ENCODE peak calls at places on chromosomes 3 and 15, in four cellular contexts. M is K562, O is GM12878, K is H1. D is an unnamed sample.

GRCh38 chr3:46205286-46205960 is 2.7 kb downstream of the CCR1 start:
- DNase-seq in M (no peak), O (no peak), K (no peak), D (no peak)

GRCh38 chr15:100200287-100200772 is 141.4 kb downstream of the ADAMTS17 start:
- DNase-seq in M (no peak), O (no peak), K (peak; percentile 22), D (no peak)

GRCh38 chr15:60328852-60329443 is 68.8 kb downstream of the ANXA2 start:
- DNase-seq in M (peak; percentile 36), O (no peak), K (no peak), D (no peak)

GRCh38 chr15:95512906-95513305 is 817.6 kb upstream of the NR2F2 start:
- DNase-seq in M (no peak), O (no peak), K (no peak), D (no peak)

GRCh38 chr3:126750760-126751129 is 46.7 kb downstream of the CHCHD6 start:
- DNase-seq in M (no peak), O (no peak), K (peak; percentile 41), D (no peak)

GRCh38 chr3:54999801-55000200 is 71.9 kb upstream of the LRTM1 start:
- DNase-seq in M (no peak), O (no peak), K (no peak), D (no peak)

GRCh38 chr3:177141899-177142651 is 55.2 kb downstream of the TBL1XR1 start:
- DNase-seq in M (no peak), O (no peak), K (no peak), D (peak; percentile 29)

GRCh38 chr3:149534671-149535394 is 60.3 kb downstream of the TM4SF4 start:
- DNase-seq in M (no peak), O (no peak), K (no peak), D (no peak)

GRCh38 chr3:189170559-189170958 is 1.2 kb upstream of the TPRG1 start:
- DNase-seq in M (no peak), O (no peak), K (no peak), D (no peak)

GRCh38 chr3:124878561-124879394 is 8.4 kb downstream of the ITGB5 start:
- DNase-seq in M (peak; percentile 77), O (no peak), K (no peak), D (peak; percentile 93)

GRCh38 chr3:53506110-53506762 is 11.8 kb downstream of the CACNA1D start:
- DNase-seq in M (no peak), O (no peak), K (no peak), D (no peak)
- TF ChIP-seq HDAC6 in M (no peak), O (no peak), K (no peak), D (no peak)

GRCh38 chr3:131582438-131582837 is 79.7 kb upstream of the MRPL3 start:
- DNase-seq in M (peak; percentile 28), O (no peak), K (no peak), D (no peak)
- TF ChIP-seq HDAC6 in M (no peak), O (no peak), K (no peak), D (no peak)

DNA sequence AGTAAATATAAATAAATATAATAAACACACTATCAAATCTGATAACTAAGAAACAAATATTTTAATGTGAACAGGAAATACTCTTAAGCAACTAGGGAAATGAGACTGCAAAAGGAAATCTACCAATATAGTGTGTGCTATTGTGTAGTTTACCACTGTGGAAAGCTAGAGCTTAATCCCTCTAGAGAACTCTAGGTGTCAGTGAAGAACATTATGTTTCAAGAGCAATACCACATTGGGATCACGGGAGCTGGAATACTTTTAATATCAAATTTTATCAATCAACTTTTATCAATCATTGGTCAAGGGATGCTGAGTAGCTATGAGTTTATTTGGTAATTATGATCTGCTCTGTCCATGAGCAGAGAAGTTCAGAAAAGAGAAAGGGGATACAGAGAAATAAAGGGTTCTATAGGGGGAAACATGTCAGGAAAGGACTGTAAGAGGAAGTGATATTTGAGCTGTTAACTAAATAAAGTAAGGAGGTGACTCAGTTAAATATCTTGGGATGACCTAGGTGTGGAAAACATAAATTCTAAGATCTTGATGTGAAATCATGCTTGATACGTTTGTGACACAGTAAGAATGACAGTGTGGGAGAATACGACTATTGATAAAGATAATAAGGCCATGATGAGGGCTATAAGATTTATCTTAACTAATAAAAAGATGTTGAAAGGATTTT is 762.2 kb upstream of the ALCAM start:
- DNase-seq in M (no peak), O (no peak), K (no peak), D (no peak)
- TF ChIP-seq HDAC6 in M (no peak), O (no peak), K (no peak), D (no peak)

GRCh38 chr15:78197632-78198031 is 36.7 kb downstream of the ACSBG1 start:
- DNase-seq in M (no peak), O (no peak), K (peak; percentile 19), D (no peak)

GRCh38 chr15:78194568-78194925 is 39.8 kb downstream of the ACSBG1 start:
- DNase-seq in M (peak; percentile 41), O (no peak), K (no peak), D (no peak)

GRCh38 chr15:78192826-78193594 is 41.4 kb downstream of the ACSBG1 start:
- DNase-seq in M (no peak), O (no peak), K (peak; percentile 34), D (no peak)

GRCh38 chr15:78193731-78194567 is 40.4 kb downstream of the ACSBG1 start:
- DNase-seq in M (no peak), O (no peak), K (peak; percentile 38), D (no peak)

GRCh38 chr15:78195735-78196201 is 38.6 kb downstream of the ACSBG1 start:
- DNase-seq in M (peak; percentile 75), O (no peak), K (peak; percentile 61), D (peak; percentile 10)
- TF ChIP-seq HDAC6 in M (no peak), O (no peak), K (no peak), D (no peak)

GRCh38 chr3:14358426-14359211 is 43.8 kb upstream of the SLC6A6 start:
- DNase-seq in M (no peak), O (no peak), K (no peak), D (no peak)
- TF ChIP-seq HDAC6 in M (no peak), O (no peak), K (no peak), D (no peak)

D was measured in HepG2.